ENCODE peak calls at places on chromosomes 7 and 10, in seven cellular contexts. S, B, K, U, V, T and M are unnamed samples.

GRCh38 chr7:22832422-22832821 is 9.8 kb upstream of the TOMM7 start:
- DNase-seq in S (no peak), B (no peak), K (no peak), U (no peak), V (no peak), T (no peak), M (no peak)

GRCh38 chr7:155529845-155530244 is 16.5 kb downstream of the CNPY1 start:
- DNase-seq in S (no peak), B (no peak), K (no peak), U (no peak), V (no peak), T (no peak), M (no peak)

GRCh38 chr10:103870503-103870902 is 15.1 kb upstream of the SH3PXD2A start:
- DNase-seq in S (no peak), B (no peak), K (no peak), U (peak; percentile 45), V (no peak), T (no peak), M (no peak)

GRCh38 chr7:158375034-158375433 is 212.6 kb downstream of the PTPRN2 start:
- DNase-seq in S (no peak), B (no peak), K (no peak), U (no peak), V (peak; percentile 32), T (no peak), M (no peak)

GRCh38 chr7:102836206-102836938 is 76.4 kb upstream of the LRRC17 start:
- DNase-seq in S (no peak), B (peak; percentile 36), K (no peak), U (no peak), V (no peak), T (no peak), M (no peak)

GRCh38 chr7:9978111-9979064 is 995.3 kb upstream of the PHF14 start:
- DNase-seq in S (no peak), B (no peak), K (no peak), U (no peak), V (no peak), T (no peak), M (no peak)

GRCh38 chr7:23017303-23017702 is 3.4 kb upstream of the HYCC1 start:
- DNase-seq in S (no peak), B (no peak), K (no peak), U (peak; percentile 68), V (no peak), T (no peak), M (no peak)

GRCh38 chr7:41758321-41758720 is 55.4 kb upstream of the INHBA start:
- DNase-seq in S (no peak), B (no peak), K (no peak), U (peak; percentile 57), V (no peak), T (no peak), M (no peak)

GRCh38 chr10:124242365-124242764 is 149.0 kb upstream of the CHST15 start:
- DNase-seq in S (no peak), B (no peak), K (no peak), U (no peak), V (no peak), T (no peak), M (no peak)

GRCh38 chr7:5699467-5699866 is 82.0 kb downstream of the RNF216 start:
- DNase-seq in S (no peak), B (no peak), K (no peak), U (no peak), V (no peak), T (no peak), M (no peak)

GRCh38 chr7:12107841-12108249 is 103.2 kb upstream of the TMEM106B start:
- DNase-seq in S (no peak), B (no peak), K (peak; percentile 37), U (no peak), V (no peak), T (no peak), M (no peak)

GRCh38 chr10:69801094-69801433 is 642 bp upstream of the COL13A1 start:
- DNase-seq in S (peak; percentile 46), B (peak; percentile 78), K (peak; percentile 10), U (peak; percentile 68), V (no peak), T (peak; percentile 54), M (peak; percentile 35)

GRCh38 chr7:25427721-25428120 is 199.4 kb upstream of the NPVF start:
- DNase-seq in S (no peak), B (no peak), K (no peak), U (peak; percentile 30), V (no peak), T (no peak), M (no peak)

GRCh38 chr10:24255907-24256306 is 47.0 kb downstream of the KIAA1217 start:
- DNase-seq in S (no peak), B (no peak), K (no peak), U (no peak), V (no peak), T (no peak), M (no peak)

GRCh38 chr7:2611921-2612320 is 19.9 kb upstream of the TTYH3 start:
- DNase-seq in S (no peak), B (no peak), K (no peak), U (no peak), V (no peak), T (no peak), M (no peak)

GRCh38 chr10:45001382-45002148 is 842 bp downstream of the ZNF22 start:
- DNase-seq in S (no peak), B (peak; percentile 65), K (no peak), U (peak; percentile 84), V (peak; percentile 89), T (peak; percentile 83), M (no peak)

DNA sequence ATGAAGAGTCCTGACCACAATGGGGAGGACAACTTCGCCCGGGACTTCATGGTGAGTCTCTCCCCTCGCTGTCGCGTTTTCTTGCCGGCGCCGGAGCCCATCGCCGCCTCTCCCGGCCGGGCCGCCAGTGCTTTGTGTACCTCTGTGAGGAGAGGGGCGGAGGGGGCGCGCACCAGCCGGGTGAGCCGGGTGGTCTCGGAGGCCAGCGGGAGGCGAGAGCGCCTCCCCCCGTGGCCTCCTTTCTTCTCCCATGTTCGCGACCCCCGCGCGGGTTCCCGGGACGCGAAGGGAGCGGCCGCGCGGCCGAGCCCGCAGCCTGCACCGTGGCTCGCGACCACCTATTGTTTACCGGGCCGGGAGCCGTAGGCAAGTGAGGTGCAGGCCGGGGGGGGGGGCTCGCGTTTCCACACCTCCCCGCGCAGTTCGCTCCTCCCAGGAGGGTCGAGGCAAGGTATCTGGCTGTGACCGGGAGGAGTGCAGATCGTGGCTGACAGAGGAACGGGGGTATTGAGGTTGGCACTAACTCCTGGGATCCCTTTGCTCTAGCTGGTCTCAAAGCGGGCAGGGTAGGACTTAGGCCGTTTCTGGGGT is 595 bp downstream of the PTPN12 start:
- DNase-seq in S (peak; percentile 40), B (no peak), K (peak; percentile 32), U (peak; percentile 74), V (peak; percentile 92), T (peak; percentile 43), M (peak; percentile 90)
- TF ChIP-seq POLR2A in S (peak; percentile 38), B (no peak), K (peak; percentile 4), U (no peak), V (no peak), T (peak; percentile 55), M (no peak)

GRCh38 chr10:49243610-49244283 is 55.2 kb upstream of the C10orf71 start:
- DNase-seq in S (no peak), B (no peak), K (no peak), U (peak; percentile 34), V (no peak), T (peak; percentile 27), M (no peak)
- TF ChIP-seq POLR2A in S (no peak), B (no peak), K (no peak), U (no peak), V (no peak), T (no peak), M (no peak)

DNA sequence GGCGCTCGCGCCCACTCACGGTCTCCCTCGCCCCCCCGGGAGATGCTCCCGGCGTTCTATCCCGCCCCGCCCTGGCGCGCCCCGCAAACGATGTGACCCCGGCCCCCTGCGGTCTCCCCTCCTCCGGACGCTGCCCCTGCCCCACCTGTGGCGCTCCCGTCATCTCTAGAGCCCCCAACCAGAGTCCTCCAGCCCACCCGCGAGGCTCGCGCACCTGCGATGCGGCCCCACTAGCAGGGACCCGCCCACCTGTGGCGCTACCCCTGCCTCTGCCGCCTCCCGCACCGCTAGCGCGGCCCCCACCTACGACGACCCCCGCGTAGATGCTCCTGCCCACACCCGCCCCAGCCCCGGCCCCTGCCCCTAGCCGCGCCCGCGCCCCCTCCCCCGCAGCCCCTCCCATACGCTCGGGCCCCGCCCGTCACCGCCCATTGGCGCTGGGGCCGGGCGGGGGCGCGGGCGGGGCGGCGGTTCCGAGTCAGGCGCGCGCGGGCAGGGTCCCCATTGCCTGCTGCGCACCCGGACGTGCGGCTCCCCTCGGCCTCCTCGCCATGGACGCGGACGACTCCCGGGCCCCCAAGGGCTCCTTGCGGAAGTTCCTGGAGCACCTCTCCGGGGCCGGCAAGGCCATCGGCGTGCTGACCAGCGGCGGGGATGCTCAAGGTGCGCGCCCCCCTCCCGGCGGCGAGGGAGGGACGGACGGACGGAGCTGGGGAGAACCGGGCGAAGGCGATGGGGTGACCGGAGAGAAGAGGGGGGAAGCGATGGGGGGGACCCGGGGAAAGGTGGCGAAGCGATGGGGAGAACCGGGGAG is at the start of gene PFKP:
- DNase-seq in S (peak; percentile 60), B (peak; percentile 32), K (no peak), U (peak; percentile 54), V (peak; percentile 88), T (peak; percentile 22), M (no peak)
- TF ChIP-seq POLR2A in S (peak; percentile 62), B (peak; percentile 71), K (no peak), U (peak; percentile 69), V (no peak), T (peak; percentile 68), M (peak; percentile 19)

GRCh38 chr7:76316984-76317781 is 14.7 kb downstream of the HSPB1 start:
- DNase-seq in S (no peak), B (no peak), K (no peak), U (no peak), V (peak; percentile 84), T (peak; percentile 45), M (no peak)

GRCh38 chr7:76314042-76314721 is 11.7 kb downstream of the HSPB1 start:
- DNase-seq in S (peak; percentile 93), B (peak; percentile 93), K (peak; percentile 85), U (peak; percentile 96), V (peak; percentile 98), T (peak; percentile 98), M (peak; percentile 95)

GRCh38 chr7:76318488-76319353 is 16.2 kb downstream of the HSPB1 start:
- DNase-seq in S (peak; percentile 73), B (peak; percentile 79), K (peak; percentile 84), U (peak; percentile 95), V (no peak), T (peak; percentile 88), M (no peak)

GRCh38 chr7:76315372-76315771 is 12.9 kb downstream of the HSPB1 start:
- DNase-seq in S (no peak), B (no peak), K (no peak), U (no peak), V (peak; percentile 69), T (no peak), M (no peak)

DNA sequence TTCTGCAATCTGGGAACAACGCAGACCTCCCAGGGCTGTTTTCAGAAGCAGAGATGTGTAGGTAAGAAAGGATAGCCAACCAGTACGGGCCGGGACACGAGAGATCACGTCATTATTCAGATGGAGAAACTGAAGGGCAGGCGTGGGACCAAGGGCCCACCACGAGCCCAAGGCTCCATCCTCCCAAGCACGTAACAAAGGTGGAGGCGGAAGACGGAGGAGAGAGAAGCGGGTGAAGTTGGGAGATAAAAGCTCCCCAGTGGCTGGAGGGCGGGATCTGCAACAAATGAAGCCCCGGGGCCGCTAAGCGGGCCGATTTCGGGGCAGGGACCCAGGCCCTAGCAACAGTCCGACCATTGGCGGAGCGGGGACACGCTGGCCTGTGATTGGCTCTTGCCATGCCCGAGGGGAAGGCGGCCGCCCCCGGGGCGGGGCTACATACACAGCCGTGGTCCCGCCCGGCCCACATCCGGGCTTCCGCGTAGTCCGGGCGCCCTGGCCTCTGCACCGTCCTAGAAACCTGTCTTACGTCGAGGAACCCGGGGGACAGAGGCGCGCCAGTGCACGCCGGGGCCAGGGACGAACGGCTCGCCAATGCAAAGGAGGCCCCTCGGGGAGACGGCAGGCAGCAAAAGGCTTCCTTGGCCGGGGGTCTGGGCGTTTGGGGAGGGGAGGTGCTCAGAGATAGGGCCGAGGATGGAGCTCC is 15.5 kb downstream of the HSPB1 start:
- DNase-seq in S (peak; percentile 96), B (peak; percentile 92), K (peak; percentile 90), U (peak; percentile 99), V (peak; percentile 99), T (peak; percentile 96), M (peak; percentile 99)
- TF ChIP-seq POLR2A in S (peak; percentile 80), B (peak; percentile 70), K (peak; percentile 33), U (peak; percentile 84), V (peak; percentile 85), T (peak; percentile 88), M (no peak)